ENCODE peak calls at places on chromosome X, in four cellular contexts. B is HepG2, C is WTC11, L is K562. U is an unnamed sample.

GRCh38 chrX:10015711-10016515 is 48.8 kb downstream of the CLDN34 start:
- DNase-seq in B (no peak), C (peak), L (no peak), U (peak)

GRCh38 chrX:10165580-10166247 is 8.9 kb downstream of the CLCN4 start:
- DNase-seq in B (no peak), C (no peak), L (peak), U (no peak)

GRCh38 chrX:111869639-111870034 is 6.3 kb upstream of the TRPC5OS start:
- DNase-seq in B (no peak), C (peak), L (peak), U (peak)

GRCh38 chrX:10597871-10598270 is 22.5 kb downstream of the MID1 start:
- DNase-seq in B (peak), C (peak), L (peak), U (no peak)

GRCh38 chrX:69126642-69127041 is 38.6 kb downstream of the PJA1 start:
- DNase-seq in B (no peak), C (no peak), L (no peak), U (no peak)

GRCh38 chrX:1060562-1060960 is 151.9 kb downstream of the CRLF2 start:
- DNase-seq in B (no peak), C (no peak), L (no peak), U (no peak)

GRCh38 chrX:53055244-53055849 is 6.8 kb downstream of the GPR173 start:
- DNase-seq in B (no peak), C (no peak), L (no peak), U (no peak)

GRCh38 chrX:8345473-8345872 is 119.2 kb upstream of the VCX3B start:
- DNase-seq in B (peak), C (no peak), L (no peak), U (no peak)

GRCh38 chrX:103376979-103377324 is 614 bp downstream of the BEX3 start:
- DNase-seq in B (no peak), C (peak), L (no peak), U (peak)

DNA sequence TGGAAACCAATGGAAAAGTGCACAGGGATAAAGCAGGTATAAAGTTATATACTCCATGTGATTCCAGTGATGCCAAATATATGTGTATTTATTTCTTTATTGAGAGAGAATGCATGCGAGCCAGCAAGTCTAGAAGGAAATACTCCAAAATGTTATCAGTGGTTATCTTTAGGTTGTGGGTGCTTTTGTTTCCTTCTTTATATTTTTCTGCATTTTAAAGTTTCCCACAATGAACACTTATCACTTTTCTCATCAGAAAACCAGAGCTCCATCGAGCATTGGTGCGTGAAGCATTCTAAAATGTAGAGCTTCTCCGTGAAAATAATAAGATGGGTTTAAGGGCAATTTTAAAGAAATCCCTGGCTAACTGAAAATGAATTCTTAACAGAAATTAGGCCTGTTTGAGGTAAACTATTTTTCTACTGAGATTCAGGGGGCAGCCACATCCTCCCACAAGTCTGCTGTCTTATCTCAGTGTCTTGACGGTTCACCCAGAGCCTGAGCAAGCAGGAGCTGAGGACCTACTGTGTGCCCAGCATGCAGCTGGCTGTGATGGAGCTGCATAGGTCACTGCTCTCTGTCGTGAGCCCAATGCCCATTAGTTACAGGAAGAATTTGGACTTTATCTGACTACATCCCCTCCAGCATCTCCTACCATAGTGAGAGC is 18.7 kb upstream of the CD40LG start:
- DNase-seq in B (no peak), C (no peak), L (no peak), U (no peak)
- TF ChIP-seq FOXJ3 in B (no peak), C (no peak), L (no peak), U (no peak)

GRCh38 chrX:125678258-125678657 is 358.6 kb downstream of the TEX13C start:
- DNase-seq in B (no peak), C (no peak), L (no peak), U (no peak)

GRCh38 chrX:125680366-125680765 is 360.7 kb downstream of the TEX13C start:
- DNase-seq in B (no peak), C (no peak), L (no peak), U (no peak)

GRCh38 chrX:125681058-125681457 is 361.4 kb downstream of the TEX13C start:
- DNase-seq in B (no peak), C (no peak), L (no peak), U (no peak)

GRCh38 chrX:125681507-125681906 is 361.8 kb downstream of the TEX13C start:
- DNase-seq in B (no peak), C (no peak), L (no peak), U (no peak)
- TF ChIP-seq FOXJ3 in B (no peak), C (no peak), L (no peak), U (no peak)

DNA sequence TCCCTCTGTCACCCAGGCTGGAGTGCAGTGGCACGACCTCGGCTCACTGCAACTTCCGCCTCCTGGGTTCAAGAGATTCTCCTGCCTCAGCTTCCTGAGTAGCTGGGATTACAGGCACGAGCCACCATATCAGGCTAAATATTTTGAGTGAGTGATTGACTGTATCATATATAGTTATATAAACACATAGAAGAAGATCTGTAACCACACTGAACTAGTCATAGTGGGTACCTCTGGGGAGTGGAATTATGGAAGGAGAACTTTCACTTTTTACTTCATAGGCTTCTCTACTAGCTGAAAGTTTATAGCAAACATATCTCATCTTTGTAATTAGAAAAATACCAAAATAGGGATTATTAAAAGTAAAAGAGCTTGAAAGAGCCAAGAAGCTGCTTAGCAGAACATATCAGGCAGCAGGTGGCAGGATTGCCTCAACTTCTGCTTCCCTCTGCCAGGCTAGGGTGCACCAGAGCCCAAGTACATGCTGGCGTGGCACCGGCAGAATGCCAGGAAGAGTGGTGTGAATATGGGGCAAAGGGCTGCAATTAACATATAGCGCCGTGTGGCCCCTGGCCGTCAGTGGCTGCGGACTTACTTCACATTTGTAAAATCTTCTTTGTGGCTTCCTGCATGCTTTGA is 39.5 kb upstream of the CD40LG start:
- DNase-seq in B (no peak), C (peak), L (peak), U (no peak)
- TF ChIP-seq FOXJ3 in B (no peak), C (no peak), L (no peak), U (no peak)

GRCh38 chrX:84187501-84188319 is at the start of gene RPS6KA6:
- DNase-seq in B (no peak), C (peak), L (no peak), U (peak)
- TF ChIP-seq FOXJ3 in B (no peak), C (no peak), L (no peak), U (no peak)

GRCh38 chrX:119343856-119344255 is 55.3 kb upstream of the SLC25A43 start:
- DNase-seq in B (no peak), C (no peak), L (no peak), U (no peak)
- TF ChIP-seq FOXJ3 in B (no peak), C (no peak), L (no peak), U (no peak)

GRCh38 chrX:151419748-151420147 is 22.7 kb downstream of the VMA21 start:
- DNase-seq in B (no peak), C (no peak), L (no peak), U (no peak)

GRCh38 chrX:151424505-151424904 is 27.5 kb downstream of the VMA21 start:
- DNase-seq in B (no peak), C (no peak), L (no peak), U (no peak)
- TF ChIP-seq FOXJ3 in B (no peak), C (no peak), L (no peak), U (no peak)